ENCODE peak calls at places on chromosomes 7 and 10, in five cellular contexts. Y is H9, Z is H1, H is mesenchymal stem cell, I is neuronal stem cell. U is an unnamed sample.

GRCh38 chr7:990352-991005 is 7.5 kb downstream of the CYP2W1 start:
- DNase-seq in Y (no peak), I (no peak), H (no peak), Z (no peak), U (no peak)

GRCh38 chr10:103507235-103508191 is 14.0 kb downstream of the NEURL1 start:
- DNase-seq in I (no peak), H (no peak), Y (peak), Z (no peak), U (no peak)

GRCh38 chr10:50634479-50634878 is 10.7 kb upstream of the SGMS1 start:
- DNase-seq in H (no peak), I (no peak), Y (no peak), Z (no peak), U (no peak)

GRCh38 chr7:66075590-66076458 is at the start of gene ASL:
- DNase-seq in I (peak), H (peak), Z (peak), Y (peak), U (peak)

GRCh38 chr7:140680886-140681285 is 8.1 kb downstream of the ADCK2 start:
- DNase-seq in I (no peak), H (no peak), Z (no peak), Y (no peak), U (no peak)

GRCh38 chr7:83427929-83428328 is 221.0 kb downstream of the SEMA3E start:
- DNase-seq in H (no peak), Z (no peak), Y (no peak), I (no peak), U (no peak)

GRCh38 chr7:133023370-133024075 is 58.4 kb downstream of the CHCHD3 start:
- DNase-seq in Z (no peak), H (no peak), Y (no peak), I (no peak), U (no peak)

GRCh38 chr10:31822150-31822549 is 106.5 kb downstream of the ARHGAP12 start:
- DNase-seq in Z (no peak), Y (no peak), I (no peak), H (no peak), U (no peak)

GRCh38 chr7:28411876-28412662 is at the start of gene CREB5:
- DNase-seq in Z (no peak), I (peak), H (peak), Y (peak), U (no peak)

GRCh38 chr7:128209229-128210035 is 31.6 kb upstream of the LEP start:
- DNase-seq in H (peak), Y (peak), Z (peak), I (peak), U (peak)

GRCh38 chr7:85950418-85950817 is 693.3 kb upstream of the GRM3 start:
- DNase-seq in H (no peak), I (no peak), Z (no peak), Y (no peak), U (no peak)

GRCh38 chr7:121605297-121605640 is 209.2 kb upstream of the FAM3C start:
- DNase-seq in Z (no peak), H (peak), Y (no peak), I (no peak), U (no peak)

GRCh38 chr10:79985481-79986072 is 36.7 kb upstream of the SFTPD start:
- DNase-seq in Y (no peak), Z (no peak), H (peak), I (no peak), U (no peak)

GRCh38 chr7:135774284-135774683 is 25.7 kb upstream of the FAM180A start:
- DNase-seq in Z (no peak), Y (no peak), H (peak), I (no peak), U (no peak)

GRCh38 chr7:107850221-107850620 is 40.8 kb upstream of the DLD start:
- DNase-seq in Y (no peak), I (no peak), H (no peak), Z (no peak), U (no peak)

GRCh38 chr7:128304212-128304611 is 39.5 kb downstream of the RBM28 start:
- DNase-seq in Y (no peak), H (no peak), I (no peak), Z (no peak), U (peak)

GRCh38 chr7:50056131-50056530 is 36.9 kb downstream of the ZPBP start:
- DNase-seq in H (no peak), Z (no peak), Y (no peak), I (no peak), U (no peak)

GRCh38 chr10:70540789-70541360 is 61.7 kb downstream of the PRF1 start:
- DNase-seq in I (no peak), Z (no peak), H (no peak), Y (no peak), U (no peak)

GRCh38 chr10:7210516-7210915 is 200.3 kb downstream of the SFMBT2 start:
- DNase-seq in Y (no peak), H (no peak), I (no peak), Z (no peak), U (peak)

GRCh38 chr10:33803248-33803647 is 468.8 kb upstream of the NRP1 start:
- DNase-seq in I (no peak), Z (no peak), Y (no peak), H (no peak), U (peak)

GRCh38 chr7:119482209-119482608 is 790.8 kb upstream of the KCND2 start:
- DNase-seq in I (peak), Y (peak), Z (peak), H (peak), U (peak)

GRCh38 chr10:98910048-98910447 is 325.6 kb downstream of the HPSE2 start:
- DNase-seq in I (no peak), H (peak), Z (no peak), Y (no peak), U (no peak)

GRCh38 chr7:50330701-50331100 is 26.2 kb downstream of the IKZF1 start:
- DNase-seq in Z (no peak), Y (no peak), I (no peak), H (no peak), U (no peak)

GRCh38 chr7:24406053-24406561 is 122.1 kb downstream of the NPY start:
- DNase-seq in Y (peak), Z (no peak), H (no peak), I (no peak), U (no peak)

GRCh38 chr10:95249467-95249866 is 41.3 kb downstream of the PDLIM1 start:
- DNase-seq in H (no peak), Z (peak), Y (no peak), I (no peak), U (no peak)

GRCh38 chr10:110918269-110918632 is 729 bp downstream of the BBIP1 start:
- DNase-seq in Y (peak), I (no peak), H (peak), Z (peak), U (peak)

GRCh38 chr7:69817096-69817495 is 218.8 kb downstream of the AUTS2 start:
- DNase-seq in I (no peak), Z (no peak), H (no peak), Y (no peak), U (peak)

GRCh38 chr7:155373359-155374273 is 75.9 kb downstream of the INSIG1 start:
- DNase-seq in Z (peak), I (no peak), Y (peak), H (peak), U (peak)

GRCh38 chr7:129947001-129947400 is 5.8 kb downstream of the UBE2H start:
- DNase-seq in I (no peak), H (no peak), Z (no peak), Y (no peak), U (peak)

GRCh38 chr7:805261-805660 is 27.0 kb upstream of the SUN1 start:
- DNase-seq in I (no peak), Z (no peak), H (peak), Y (no peak), U (no peak)

GRCh38 chr7:106563466-106564150 is 97.3 kb downstream of the CCDC71L start:
- DNase-seq in Y (no peak), Z (no peak), H (peak), I (no peak), U (no peak)

GRCh38 chr10:33005322-33006282 is 47.6 kb upstream of the ITGB1 start:
- DNase-seq in I (peak), Y (peak), Z (peak), H (peak), U (peak)

GRCh38 chr7:88191911-88192310 is 27.9 kb downstream of the SRI start:
- DNase-seq in I (no peak), H (no peak), Y (no peak), Z (no peak), U (no peak)

GRCh38 chr7:40541336-40541735 is 406.5 kb downstream of the SUGCT start:
- DNase-seq in Y (no peak), H (no peak), Z (no peak), I (no peak), U (peak)

GRCh38 chr10:82192665-82193064 is 317.7 kb downstream of the NRG3 start:
- DNase-seq in H (no peak), I (no peak), Y (no peak), Z (no peak), U (no peak)

GRCh38 chr7:50212666-50213621 is 91.6 kb upstream of the IKZF1 start:
- DNase-seq in Y (no peak), I (no peak), Z (no peak), H (no peak), U (no peak)

GRCh38 chr10:78717200-78717599 is 351.6 kb upstream of the ZMIZ1 start:
- DNase-seq in H (peak), I (no peak), Z (no peak), Y (no peak), U (no peak)

GRCh38 chr10:72332423-72333110 is 22.2 kb downstream of the DNAJB12 start:
- DNase-seq in Z (no peak), H (no peak), Y (no peak), I (no peak), U (no peak)

GRCh38 chr10:72330059-72330426 is 24.7 kb downstream of the DNAJB12 start:
- DNase-seq in H (no peak), I (no peak), Y (no peak), Z (no peak), U (no peak)

GRCh38 chr10:72333111-72334012 is 21.4 kb downstream of the DNAJB12 start:
- DNase-seq in I (no peak), Z (no peak), Y (no peak), H (no peak), U (no peak)

GRCh38 chr10:72329290-72330058 is 25.2 kb downstream of the DNAJB12 start:
- DNase-seq in H (no peak), Y (no peak), I (no peak), Z (no peak), U (no peak)

GRCh38 chr10:72331575-72332422 is 22.9 kb downstream of the DNAJB12 start:
- DNase-seq in Z (peak), I (peak), H (peak), Y (peak), U (peak)
- H2BK12ac ChIP-seq in Z (peak), I (peak), H (peak), Y (no peak), U (peak)

GRCh38 chr7:134114992-134115391 is 12.1 kb upstream of the LRGUK start:
- DNase-seq in I (no peak), H (no peak), Z (no peak), Y (no peak), U (no peak)
- H2BK12ac ChIP-seq in I (no peak), H (no peak), Z (peak), Y (no peak), U (no peak)

GRCh38 chr10:22537810-22538209 is 176.6 kb downstream of the PIP4K2A start:
- DNase-seq in Y (no peak), I (no peak), H (no peak), Z (no peak), U (no peak)
- H2BK12ac ChIP-seq in Y (no peak), I (peak), H (no peak), Z (no peak), U (no peak)

DNA sequence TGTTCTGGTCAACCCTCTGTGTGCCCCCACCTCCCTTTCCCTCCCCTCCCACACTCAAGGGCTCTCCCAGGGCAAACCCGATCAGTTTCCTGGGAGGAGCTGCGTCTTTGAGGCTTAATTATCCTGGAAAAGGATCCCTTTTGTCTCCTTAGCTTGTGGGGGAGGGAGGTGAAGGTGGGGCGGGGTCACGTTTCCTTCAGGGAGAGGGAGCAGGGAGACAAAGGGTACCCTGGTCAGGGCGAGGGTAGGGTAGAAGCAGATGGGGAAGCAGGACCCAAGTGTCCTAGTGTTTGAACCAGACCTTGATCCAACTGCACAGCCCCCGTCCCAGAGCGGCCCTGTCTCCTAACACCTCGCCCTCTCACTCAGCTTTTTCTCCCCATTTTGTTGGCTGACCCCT is 90.1 kb downstream of the HIF1AN start:
- DNase-seq in I (peak), H (no peak), Z (no peak), Y (peak), U (no peak)
- H2BK12ac ChIP-seq in I (no peak), H (no peak), Z (peak), Y (no peak), U (no peak)

GRCh38 chr10:63720072-63720537 is 198.9 kb downstream of the REEP3 start:
- DNase-seq in Z (peak), Y (peak), H (peak), I (peak), U (peak)
- H2BK12ac ChIP-seq in Z (no peak), Y (no peak), H (no peak), I (no peak), U (no peak)

DNA sequence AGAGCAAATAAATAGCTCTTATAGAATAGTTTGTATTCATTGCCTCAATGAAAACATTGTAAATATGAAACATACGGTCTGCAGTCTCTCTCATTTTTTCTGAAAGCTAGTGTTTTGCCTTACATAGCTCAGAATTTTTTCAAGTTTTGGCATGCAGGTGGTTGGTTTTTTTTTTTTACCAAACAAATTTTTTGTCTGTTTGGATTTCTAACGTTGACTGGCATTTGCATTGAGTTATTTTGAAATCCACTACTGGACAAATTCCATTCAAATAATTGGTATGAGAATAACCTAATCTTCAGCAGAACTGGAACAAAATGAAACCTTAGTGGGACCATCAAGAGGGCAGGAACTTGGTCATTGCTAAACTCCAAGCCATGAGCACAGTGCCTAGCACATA is 107.6 kb upstream of the SAMD8 start:
- DNase-seq in I (no peak), H (no peak), Z (no peak), Y (no peak), U (peak)
- H2BK12ac ChIP-seq in I (no peak), H (no peak), Z (no peak), Y (no peak), U (no peak)

U was measured in trophoblast cell.